ENCODE peak calls at places on chromosomes 6 and 20, in five cellular contexts. Y, S, G, O and I are unnamed samples.
A peak's percentile ranks its signal among the peaks of the same experiment; 100 is the strongest.

GRCh38 chr6:10521104-10521808 is at the start of gene GCNT2:
- DNase-seq in Y (no peak), S (no peak), G (peak; percentile 66), O (peak; percentile 92), I (no peak)

GRCh38 chr6:99233219-99233618 is 116.3 kb downstream of the FAXC start:
- DNase-seq in Y (no peak), S (no peak), G (no peak), O (no peak), I (no peak)

GRCh38 chr6:28791002-28791383 is 132.8 kb downstream of the TRIM27 start:
- DNase-seq in Y (no peak), S (no peak), G (no peak), O (no peak), I (no peak)

GRCh38 chr20:52921300-52921699 is 50.9 kb upstream of the TSHZ2 start:
- DNase-seq in Y (no peak), S (no peak), G (no peak), O (no peak), I (no peak)

GRCh38 chr20:31838646-31839292 is 6.6 kb downstream of the FOXS1 start:
- DNase-seq in Y (no peak), S (no peak), G (peak; percentile 36), O (no peak), I (no peak)

GRCh38 chr6:153435787-153436186 is 304.7 kb upstream of the RGS17 start:
- DNase-seq in Y (no peak), S (no peak), G (no peak), O (no peak), I (no peak)

GRCh38 chr6:28794175-28795002 is 129.4 kb downstream of the TRIM27 start:
- DNase-seq in Y (no peak), S (no peak), G (peak; percentile 89), O (peak; percentile 29), I (no peak)

GRCh38 chr6:45421700-45422540 is 44.2 kb upstream of the SUPT3H start:
- DNase-seq in Y (peak; percentile 76), S (no peak), G (peak; percentile 62), O (peak; percentile 16), I (no peak)

GRCh38 chr20:4726710-4727391 is 5.1 kb downstream of the PRND start:
- DNase-seq in Y (no peak), S (no peak), G (no peak), O (no peak), I (peak; percentile 24)

GRCh38 chr6:33607784-33608161 is 13.3 kb upstream of the ITPR3 start:
- DNase-seq in Y (peak; percentile 43), S (peak; percentile 37), G (no peak), O (peak; percentile 79), I (no peak)

GRCh38 chr6:140897804-140898573 is 1234.7 kb upstream of the GJE1 start:
- DNase-seq in Y (no peak), S (peak; percentile 67), G (peak; percentile 83), O (peak; percentile 85), I (no peak)

GRCh38 chr20:61724376-61724775 is 341.3 kb downstream of the TAF4 start:
- DNase-seq in Y (no peak), S (no peak), G (peak; percentile 24), O (peak; percentile 22), I (no peak)

DNA sequence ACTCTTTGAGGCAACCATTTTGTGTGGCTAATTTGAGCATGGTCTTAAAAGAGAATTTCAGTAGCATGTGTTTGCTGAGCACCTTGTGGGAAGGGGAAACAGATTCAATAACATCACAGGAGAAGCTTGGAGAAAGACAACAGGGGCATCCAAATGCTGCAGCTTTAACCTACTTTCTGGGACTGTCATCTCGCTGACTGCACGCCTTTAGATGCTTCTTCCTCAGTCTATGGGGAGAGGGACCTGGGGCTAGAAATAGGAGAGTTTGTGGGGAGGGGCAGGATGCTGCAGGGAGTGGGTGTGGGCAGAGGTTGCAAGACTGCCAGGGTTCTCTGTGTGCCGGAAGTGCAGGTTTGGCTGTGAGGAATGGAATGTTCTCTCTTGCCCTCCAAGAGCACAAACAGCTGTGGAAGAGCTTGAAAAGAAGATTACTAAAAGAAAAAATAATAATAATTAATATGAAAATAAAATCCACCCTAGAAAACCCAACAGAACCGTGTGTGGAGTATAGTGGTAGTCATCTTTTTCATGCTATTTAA is 93.2 kb downstream of the FOXO3 start:
- DNase-seq in Y (no peak), S (no peak), G (no peak), O (no peak), I (no peak)
- TF ChIP-seq ZBTB33 in Y (no peak), S (no peak), G (no peak), O (no peak), I (no peak)

GRCh38 chr20:1803216-1804128 is 91.7 kb upstream of the SIRPA start:
- DNase-seq in Y (peak; percentile 76), S (no peak), G (no peak), O (no peak), I (no peak)
- TF ChIP-seq ZBTB33 in Y (no peak), S (no peak), G (no peak), O (no peak), I (no peak)

GRCh38 chr6:156825475-156825874 is 48.3 kb downstream of the ARID1B start:
- DNase-seq in Y (no peak), S (no peak), G (no peak), O (no peak), I (no peak)

GRCh38 chr6:156830126-156830525 is 52.9 kb downstream of the ARID1B start:
- DNase-seq in Y (no peak), S (no peak), G (no peak), O (no peak), I (no peak)

GRCh38 chr6:156828280-156828703 is 51.1 kb downstream of the ARID1B start:
- DNase-seq in Y (no peak), S (peak; percentile 57), G (peak; percentile 46), O (peak; percentile 39), I (no peak)

GRCh38 chr6:156826290-156826955 is 49.2 kb downstream of the ARID1B start:
- DNase-seq in Y (no peak), S (no peak), G (no peak), O (no peak), I (no peak)

DNA sequence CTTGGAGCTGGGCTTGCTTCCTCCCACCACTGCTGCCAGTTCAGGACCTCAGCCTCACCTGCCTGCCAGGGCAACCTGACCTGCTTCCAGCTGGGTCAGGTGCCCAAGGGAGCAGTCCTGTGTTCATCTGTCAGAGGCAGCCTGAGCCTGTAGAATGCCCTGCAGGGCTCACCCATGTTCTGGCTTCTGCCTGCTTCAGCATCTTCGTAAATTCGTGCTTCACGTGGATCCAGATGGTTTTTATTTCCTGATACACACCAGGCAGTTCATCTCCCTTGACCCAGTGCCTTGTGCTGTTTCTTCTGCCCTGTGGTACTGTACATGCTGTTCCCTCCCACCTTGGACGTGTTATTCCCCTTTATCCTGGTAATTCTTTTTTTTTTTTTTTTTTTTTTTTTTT is 50.2 kb downstream of the ARID1B start:
- DNase-seq in Y (peak; percentile 73), S (no peak), G (no peak), O (no peak), I (no peak)
- TF ChIP-seq ZBTB33 in Y (no peak), S (no peak), G (no peak), O (no peak), I (no peak)

GRCh38 chr20:60066438-60066823 is 108.2 kb downstream of the CDH26 start:
- DNase-seq in Y (no peak), S (no peak), G (no peak), O (no peak), I (no peak)
- TF ChIP-seq ZBTB33 in Y (no peak), S (no peak), G (no peak), O (no peak), I (no peak)

GRCh38 chr20:45967551-45968080 is 4.4 kb downstream of the ZNF335 start:
- DNase-seq in Y (no peak), S (no peak), G (no peak), O (no peak), I (no peak)
- TF ChIP-seq ZBTB33 in Y (no peak), S (no peak), G (no peak), O (no peak), I (no peak)

GRCh38 chr6:111118816-111119215 is 31.5 kb downstream of the SLC16A10 start:
- DNase-seq in Y (no peak), S (no peak), G (no peak), O (no peak), I (no peak)

GRCh38 chr6:111119550-111120329 is 32.4 kb downstream of the SLC16A10 start:
- DNase-seq in Y (no peak), S (no peak), G (no peak), O (no peak), I (no peak)

GRCh38 chr6:111114484-111114883 is 27.2 kb downstream of the SLC16A10 start:
- DNase-seq in Y (no peak), S (no peak), G (no peak), O (no peak), I (no peak)

DNA sequence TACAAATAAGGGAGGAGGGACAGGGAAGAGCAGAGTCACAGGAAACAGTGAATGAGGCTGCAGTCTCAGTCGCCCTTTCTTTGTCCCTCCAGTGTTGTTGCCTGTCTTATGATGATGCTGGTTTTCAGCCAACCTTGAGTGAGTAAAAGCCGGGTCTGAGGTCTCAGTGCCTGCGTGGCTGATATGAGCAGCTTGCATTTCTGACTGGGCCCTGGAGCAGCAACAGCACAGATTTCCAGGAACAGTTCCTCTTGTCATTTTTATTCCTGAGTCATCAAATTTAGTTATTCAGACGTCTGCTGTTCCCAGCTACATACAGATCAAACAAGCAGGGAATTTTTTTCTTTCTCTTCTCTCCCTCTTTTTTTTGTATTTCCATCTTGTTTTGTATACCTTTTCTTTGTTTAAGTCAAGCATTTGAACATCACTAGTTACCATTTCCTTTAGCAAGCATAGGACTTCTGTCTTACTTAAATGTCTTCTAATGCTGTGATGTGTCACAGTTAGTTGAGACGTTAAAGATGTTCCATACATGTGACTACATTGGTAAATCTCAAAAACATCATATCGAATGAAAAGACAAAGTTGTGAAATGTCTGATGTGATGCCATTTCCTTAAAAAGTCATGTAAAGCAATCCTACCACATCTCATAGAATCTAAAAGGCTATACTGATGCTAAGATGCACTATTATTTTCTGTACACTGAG is 26.6 kb downstream of the SLC16A10 start:
- DNase-seq in Y (peak; percentile 47), S (no peak), G (peak; percentile 20), O (no peak), I (no peak)
- TF ChIP-seq ZBTB33 in Y (no peak), S (no peak), G (no peak), O (no peak), I (no peak)

DNA sequence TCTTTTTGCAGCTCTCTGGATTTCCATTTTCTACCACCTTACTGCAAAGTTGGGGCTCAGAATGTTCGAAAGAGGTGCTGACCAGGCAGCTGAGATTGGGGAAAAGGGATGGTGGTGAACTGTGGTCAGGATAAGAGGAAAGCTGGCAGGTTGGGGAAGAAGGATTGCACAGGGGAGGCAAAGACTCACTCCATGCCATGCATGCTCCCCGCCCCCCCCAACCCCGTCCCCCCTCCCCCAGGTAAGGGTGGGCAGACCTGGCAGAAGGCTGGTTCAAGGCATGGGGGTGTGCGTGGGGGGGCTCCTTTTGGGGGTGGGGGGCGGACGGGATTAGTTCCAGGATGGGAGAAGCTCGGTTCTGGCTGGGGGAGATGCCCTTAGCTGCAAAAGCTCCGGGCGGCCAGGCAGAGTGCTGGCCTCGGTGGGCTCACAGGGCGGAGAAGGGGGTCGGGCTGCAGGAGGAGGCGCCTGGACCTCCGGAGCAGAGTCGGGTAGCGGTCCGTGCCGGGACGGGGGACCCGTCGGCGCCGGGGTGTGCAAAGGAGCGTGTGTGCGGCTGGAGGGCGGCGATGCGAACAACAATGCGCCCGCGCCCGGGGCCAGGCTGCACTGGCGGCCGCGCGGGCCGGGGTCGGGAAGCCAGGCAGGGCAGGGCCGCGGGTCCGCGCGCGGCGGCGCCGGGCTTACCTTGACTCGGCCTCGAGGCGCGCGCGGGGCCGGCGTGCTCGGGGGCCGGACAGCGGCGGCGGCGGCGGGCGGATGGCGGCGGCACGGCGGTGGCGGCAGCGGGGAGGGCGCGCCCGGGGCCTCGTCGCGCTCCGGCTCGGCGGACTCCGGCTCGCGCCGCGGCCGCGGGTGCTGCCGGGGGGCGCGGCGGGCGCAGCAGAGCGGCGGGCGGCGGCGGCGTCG is 844 bp downstream of the ADNP start:
- DNase-seq in Y (peak; percentile 47), S (no peak), G (peak; percentile 19), O (no peak), I (no peak)
- TF ChIP-seq ZBTB33 in Y (no peak), S (no peak), G (no peak), O (no peak), I (no peak)

GRCh38 chr6:5961836-5962235 is 44.9 kb downstream of the NRN1 start:
- DNase-seq in Y (no peak), S (no peak), G (no peak), O (no peak), I (no peak)
- TF ChIP-seq ZBTB33 in Y (no peak), S (no peak), G (no peak), O (no peak), I (no peak)